ENCODE peak calls at places on chromosomes 13 and 19, in six cellular contexts. X is iPS-NIHi11, T is T-helper 17 cell, D is NCI-H774, L is SW480, Z is AG08396. N is an unnamed sample.

GRCh38 chr19:51136333-51136732 is 5.8 kb upstream of the SIGLEC7 start:
- DNase-seq in Z (no peak), D (no peak), X (no peak), L (no peak), T (no peak), N (no peak)

GRCh38 chr13:56459291-56459690 is 681.4 kb upstream of the PRR20A start:
- DNase-seq in Z (no peak), L (no peak), X (no peak), D (no peak), T (no peak), N (no peak)

GRCh38 chr13:99085139-99085845 is 107.4 kb upstream of the DOCK9 start:
- DNase-seq in Z (no peak), L (no peak), T (no peak), X (peak), D (no peak), N (no peak)

GRCh38 chr13:95771950-95772349 is 95.0 kb downstream of the DNAJC3 start:
- DNase-seq in D (no peak), L (no peak), T (no peak), X (no peak), Z (no peak), N (no peak)

GRCh38 chr19:40603719-40604646 is 2.8 kb downstream of the LTBP4 start:
- DNase-seq in T (peak), D (peak), Z (peak), X (peak), L (peak), N (peak)

GRCh38 chr13:43848250-43848649 is 31.3 kb downstream of the CCDC122 start:
- DNase-seq in D (no peak), X (no peak), L (no peak), Z (peak), T (no peak), N (no peak)

GRCh38 chr13:25901460-25902376 is 150.1 kb downstream of the SHISA2 start:
- DNase-seq in T (no peak), Z (no peak), L (peak), X (no peak), D (no peak), N (peak)

GRCh38 chr13:32165791-32166190 is 134.2 kb downstream of the FRY start:
- DNase-seq in L (no peak), X (no peak), Z (no peak), D (no peak), T (no peak), N (no peak)

GRCh38 chr13:98981596-98982195 is 3.8 kb upstream of the DOCK9 start:
- DNase-seq in X (no peak), L (peak), Z (no peak), T (no peak), D (no peak), N (no peak)

GRCh38 chr13:98239156-98240076 is 62.3 kb upstream of the RNF113B start:
- DNase-seq in L (no peak), Z (no peak), X (no peak), D (no peak), T (no peak), N (no peak)